ENCODE peak calls at places on chromosomes 6 and 20, in six cellular contexts. N is IMR-90, H is lower leg skin, Y is OCI-LY7, P is left ventricle myocardium inferior, L is heart left ventricle. X is an unnamed sample.

GRCh38 chr20:45373353-45374100 is 4.6 kb downstream of the TP53TG5 start:
- DNase-seq in N (peak), H (peak), Y (peak), P (peak), L (peak), X (peak)

GRCh38 chr6:84568971-84569370 is 195.4 kb downstream of the TBX18 start:
- DNase-seq in N (peak), H (no peak), Y (no peak), P (no peak), L (no peak), X (no peak)

GRCh38 chr20:57199656-57200405 is 66.6 kb downstream of the BMP7 start:
- DNase-seq in N (no peak), H (no peak), Y (no peak), P (no peak), L (no peak), X (no peak)

GRCh38 chr20:59181936-59182335 is 18.3 kb downstream of the ZNF831 start:
- DNase-seq in N (no peak), H (no peak), Y (no peak), P (no peak), L (no peak), X (no peak)

GRCh38 chr6:143196525-143197225 is 136.0 kb downstream of the AIG1 start:
- DNase-seq in N (peak), H (no peak), Y (no peak), P (no peak), L (no peak), X (no peak)

GRCh38 chr6:7087066-7087465 is 20.7 kb upstream of the RREB1 start:
- DNase-seq in N (peak), H (no peak), Y (no peak), P (no peak), L (no peak), X (no peak)

GRCh38 chr6:143169440-143169839 is 108.8 kb downstream of the AIG1 start:
- DNase-seq in N (no peak), H (no peak), Y (no peak), P (no peak), L (no peak), X (no peak)

GRCh38 chr20:6473197-6473596 is 294.3 kb upstream of the BMP2 start:
- DNase-seq in N (peak), H (no peak), Y (no peak), P (no peak), L (no peak), X (no peak)

GRCh38 chr6:7991992-7992815 is 72.0 kb downstream of the BLOC1S5 start:
- DNase-seq in N (peak), H (no peak), Y (peak), P (peak), L (no peak), X (no peak)

GRCh38 chr20:25054995-25055629 is 2.8 kb downstream of the ACSS1 start:
- DNase-seq in N (peak), H (no peak), Y (no peak), P (no peak), L (no peak), X (no peak)

GRCh38 chr6:27297857-27298730 is 14.0 kb downstream of the POM121L2 start:
- DNase-seq in N (peak), H (no peak), Y (no peak), P (no peak), L (no peak), X (no peak)

GRCh38 chr20:39249798-39250197 is 287.7 kb downstream of the DHX35 start:
- DNase-seq in N (no peak), H (no peak), Y (no peak), P (no peak), L (no peak), X (no peak)

DNA sequence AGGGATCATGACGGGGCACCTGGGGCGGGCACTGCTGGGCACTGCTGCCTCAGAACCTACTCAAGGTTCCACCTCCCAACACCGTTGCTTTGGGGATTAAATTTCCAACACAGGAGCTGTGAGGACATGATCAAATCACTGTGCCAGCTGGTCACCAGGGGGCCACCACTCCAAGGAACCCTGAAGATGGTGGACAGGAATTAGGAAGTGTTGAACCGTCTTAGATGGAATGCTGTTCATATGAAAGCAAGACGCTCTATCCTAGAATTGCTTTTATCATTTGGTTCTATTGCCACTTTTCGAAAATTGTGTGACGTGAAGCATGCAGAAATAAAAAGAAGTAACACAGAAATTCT is 140.3 kb downstream of the DLL1 start:
- DNase-seq in N (no peak), H (no peak), Y (no peak), P (peak), L (no peak), X (no peak)
- TF ChIP-seq CTCF in N (no peak), H (no peak), Y (no peak), P (no peak), L (no peak), X (no peak)

DNA sequence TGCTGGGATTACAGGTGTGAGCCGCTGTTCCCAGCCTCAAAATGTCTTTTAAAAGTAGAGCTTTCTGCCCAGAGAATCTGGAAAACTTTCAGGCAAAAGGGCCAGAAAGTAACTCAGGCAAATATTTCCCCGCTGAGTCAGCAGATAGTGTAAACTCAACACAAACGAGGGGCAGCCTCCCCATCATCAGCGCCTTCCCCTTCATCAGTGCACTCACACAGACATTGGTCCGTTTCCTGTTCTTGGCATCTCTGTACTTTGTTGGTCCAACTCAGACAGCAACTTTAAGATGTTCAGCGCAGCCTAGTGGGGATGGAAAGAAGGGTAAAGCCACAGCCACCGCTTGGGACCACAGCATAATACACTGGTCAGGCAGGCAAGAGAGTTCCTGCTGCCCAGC is 69.5 kb downstream of the CSE1L start:
- DNase-seq in N (peak), H (no peak), Y (no peak), P (no peak), L (no peak), X (no peak)
- TF ChIP-seq CTCF in N (peak), H (no peak), Y (no peak), P (no peak), L (no peak), X (no peak)

GRCh38 chr6:11282875-11283274 is 50.4 kb upstream of the NEDD9 start:
- DNase-seq in N (no peak), H (no peak), Y (no peak), P (no peak), L (no peak), X (no peak)

GRCh38 chr6:11278207-11278559 is 45.7 kb upstream of the NEDD9 start:
- DNase-seq in N (no peak), H (no peak), Y (no peak), P (no peak), L (no peak), X (no peak)

GRCh38 chr6:11279213-11279780 is 46.8 kb upstream of the NEDD9 start:
- DNase-seq in N (peak), H (no peak), Y (no peak), P (no peak), L (no peak), X (no peak)

GRCh38 chr6:11282245-11282644 is 49.8 kb upstream of the NEDD9 start:
- DNase-seq in N (no peak), H (no peak), Y (no peak), P (no peak), L (no peak), X (no peak)

DNA sequence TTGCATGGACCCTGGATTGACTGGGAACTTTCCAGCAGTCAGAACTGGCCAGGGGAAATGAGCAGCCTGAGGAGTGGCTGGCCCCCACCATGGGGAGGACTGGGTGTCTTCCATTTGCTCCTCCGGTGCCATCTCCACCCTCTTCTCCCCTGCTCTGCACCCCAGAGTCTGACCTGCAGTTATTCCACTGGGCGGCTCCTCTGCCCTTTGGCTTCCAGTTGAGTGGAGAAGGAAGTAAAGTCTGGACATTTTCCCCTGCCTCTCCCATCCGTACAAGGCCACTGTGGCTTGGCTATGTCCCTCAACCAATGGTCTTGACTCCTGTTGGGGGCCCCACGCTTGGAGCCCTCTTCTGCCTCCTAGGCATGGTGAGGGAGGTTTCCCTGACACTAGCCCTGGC is 47.9 kb upstream of the NEDD9 start:
- DNase-seq in N (no peak), H (no peak), Y (no peak), P (no peak), L (no peak), X (no peak)
- TF ChIP-seq CTCF in N (no peak), H (no peak), Y (no peak), P (no peak), L (no peak), X (no peak)

DNA sequence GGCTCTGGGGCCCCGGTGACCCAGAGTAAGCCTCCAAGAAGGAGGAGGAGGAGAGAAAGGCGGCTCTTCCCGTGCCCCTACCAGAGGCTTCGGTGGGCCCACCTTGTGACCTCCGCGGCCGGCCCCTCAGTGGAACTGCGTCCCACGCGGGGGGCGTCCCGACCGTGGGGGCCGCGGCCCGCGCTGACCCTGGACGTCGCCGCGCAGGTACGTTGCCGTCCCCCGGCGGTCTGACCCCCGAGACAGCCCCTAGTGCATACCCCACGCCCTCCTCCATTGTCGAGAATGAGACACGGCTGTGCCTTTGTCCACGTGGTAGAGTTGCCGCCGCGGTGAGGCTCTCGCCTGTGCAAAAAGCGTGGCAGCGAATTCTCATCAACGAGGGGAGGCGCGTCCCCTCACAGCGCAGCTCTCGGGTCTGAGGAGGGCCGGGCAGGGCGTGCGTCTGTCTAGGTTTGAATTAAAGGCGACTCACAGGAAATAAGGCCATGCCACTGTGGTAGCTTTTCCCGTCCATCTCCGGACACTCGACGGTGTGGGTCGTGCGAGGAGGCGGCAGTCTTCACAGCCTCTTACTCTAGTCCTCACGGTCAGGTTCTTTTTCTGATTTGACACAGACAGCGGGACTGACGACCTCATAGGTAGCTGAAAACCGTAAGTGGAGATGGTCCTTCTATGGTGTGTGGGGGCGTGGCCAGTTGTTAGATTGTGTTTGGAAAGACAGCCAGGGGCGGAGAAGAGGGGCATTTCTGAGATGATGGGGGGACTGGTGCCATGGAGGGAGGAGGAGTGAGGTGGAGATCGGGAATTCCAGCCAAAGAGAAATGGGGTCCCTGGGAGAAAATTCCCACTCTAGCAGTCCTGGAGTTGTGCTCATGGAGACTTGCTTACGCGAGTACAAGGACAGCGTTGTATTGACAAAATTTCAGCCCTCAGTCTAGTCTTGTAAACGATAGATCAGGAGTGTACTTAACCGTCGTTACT is 556 bp downstream of the NXT1 start:
- DNase-seq in N (peak), H (peak), Y (peak), P (peak), L (peak), X (no peak)
- TF ChIP-seq CTCF in N (no peak), H (no peak), Y (no peak), P (no peak), L (no peak), X (no peak)